ENCODE peak calls at places on chromosomes 7 and 10, in eight cellular contexts. M is CD8-positive, alpha-beta T cell; U is IMR-90; R is endodermal cell; B is hepatocyte; X is BE2C; D is esophagus muscularis mucosa; I is A673. V is an unnamed sample.

GRCh38 chr7:32670105-32670504 is 174.8 kb downstream of the AVL9 start:
- DNase-seq in M (no peak), U (peak; percentile 45), R (peak; percentile 59), B (peak; percentile 65), X (peak; percentile 74), D (no peak), I (peak; percentile 25), V (peak; percentile 70)

GRCh38 chr10:95246582-95247051 is 44.2 kb downstream of the PDLIM1 start:
- DNase-seq in M (peak; percentile 68), U (peak; percentile 81), R (peak; percentile 94), B (peak; percentile 91), X (peak; percentile 74), D (peak; percentile 94), I (peak; percentile 68), V (peak; percentile 64)

GRCh38 chr7:107332488-107333269 is 137.2 kb upstream of the GPR22 start:
- DNase-seq in M (no peak), U (no peak), R (no peak), B (no peak), X (no peak), D (no peak), I (no peak), V (no peak)

GRCh38 chr10:122487231-122487765 is 25.9 kb downstream of the HTRA1 start:
- DNase-seq in M (no peak), U (peak; percentile 78), R (no peak), B (no peak), X (peak; percentile 30), D (no peak), I (peak; percentile 37), V (peak; percentile 66)

GRCh38 chr10:79348640-79348988 is 1.3 kb downstream of the PPIF start:
- DNase-seq in M (no peak), U (no peak), R (no peak), B (no peak), X (no peak), D (no peak), I (no peak), V (no peak)

GRCh38 chr10:788796-789748 is 99.6 kb upstream of the DIP2C start:
- DNase-seq in M (no peak), U (peak; percentile 60), R (peak; percentile 91), B (peak; percentile 80), X (peak; percentile 85), D (peak; percentile 92), I (no peak), V (peak; percentile 36)

GRCh38 chr7:50679218-50680007 is 103.3 kb downstream of the GRB10 start:
- DNase-seq in M (no peak), U (peak; percentile 43), R (peak; percentile 36), B (peak; percentile 33), X (no peak), D (no peak), I (peak; percentile 55), V (peak; percentile 52)

GRCh38 chr10:1232164-1232911 is 176.2 kb downstream of the WDR37 start:
- DNase-seq in M (no peak), U (no peak), R (no peak), B (no peak), X (no peak), D (no peak), I (no peak), V (no peak)

GRCh38 chr7:137771679-137772078 is 75.1 kb downstream of the DGKI start:
- DNase-seq in M (no peak), U (peak; percentile 87), R (no peak), B (no peak), X (no peak), D (no peak), I (no peak), V (no peak)

GRCh38 chr10:49347827-49348226 is 48.1 kb downstream of the DRGX start:
- DNase-seq in M (no peak), U (no peak), R (no peak), B (no peak), X (no peak), D (peak; percentile 53), I (no peak), V (no peak)

GRCh38 chr7:70752794-70753241 is 379.1 kb upstream of the GALNT17 start:
- DNase-seq in M (no peak), U (peak; percentile 57), R (no peak), B (no peak), X (no peak), D (no peak), I (no peak), V (no peak)

GRCh38 chr7:108997479-108997878 is 427.8 kb downstream of the DNAJB9 start:
- DNase-seq in M (no peak), U (no peak), R (no peak), B (no peak), X (no peak), D (no peak), I (no peak), V (no peak)

GRCh38 chr10:69958232-69958902 is 94.3 kb upstream of the MACROH2A2 start:
- DNase-seq in M (no peak), U (peak; percentile 53), R (peak; percentile 73), B (peak; percentile 54), X (no peak), D (no peak), I (peak; percentile 79), V (peak; percentile 66)

GRCh38 chr10:29820890-29821398 is 186.2 kb upstream of the SVIL start:
- DNase-seq in M (no peak), U (no peak), R (no peak), B (no peak), X (no peak), D (no peak), I (no peak), V (no peak)

GRCh38 chr10:94403034-94403822 is 887 bp downstream of the TBC1D12 start:
- DNase-seq in M (peak; percentile 6), U (peak; percentile 67), R (peak; percentile 83), B (peak; percentile 74), X (peak; percentile 59), D (no peak), I (peak; percentile 45), V (peak; percentile 81)

GRCh38 chr7:23471090-23471859 is 984 bp upstream of the IGF2BP3 start:
- DNase-seq in M (peak; percentile 22), U (peak; percentile 68), R (peak; percentile 97), B (peak; percentile 92), X (peak; percentile 94), D (peak; percentile 77), I (peak; percentile 96), V (no peak)

GRCh38 chr7:136938476-136938875 is 70.0 kb downstream of the CHRM2 start:
- DNase-seq in M (no peak), U (no peak), R (no peak), B (no peak), X (no peak), D (no peak), I (no peak), V (no peak)

GRCh38 chr10:47361293-47361692 is 13.1 kb downstream of the RBP3 start:
- DNase-seq in M (no peak), U (peak; percentile 16), R (peak; percentile 93), B (peak; percentile 58), X (peak; percentile 64), D (no peak), I (peak; percentile 52), V (peak; percentile 34)

GRCh38 chr10:132840698-132841097 is 54.8 kb upstream of the NKX6-2 start:
- DNase-seq in M (no peak), U (no peak), R (no peak), B (no peak), X (no peak), D (no peak), I (no peak), V (no peak)

GRCh38 chr10:63713191-63714144 is 192.3 kb downstream of the REEP3 start:
- DNase-seq in M (no peak), U (peak; percentile 59), R (peak; percentile 96), B (peak; percentile 83), X (peak; percentile 89), D (no peak), I (peak; percentile 99), V (peak; percentile 48)

DNA sequence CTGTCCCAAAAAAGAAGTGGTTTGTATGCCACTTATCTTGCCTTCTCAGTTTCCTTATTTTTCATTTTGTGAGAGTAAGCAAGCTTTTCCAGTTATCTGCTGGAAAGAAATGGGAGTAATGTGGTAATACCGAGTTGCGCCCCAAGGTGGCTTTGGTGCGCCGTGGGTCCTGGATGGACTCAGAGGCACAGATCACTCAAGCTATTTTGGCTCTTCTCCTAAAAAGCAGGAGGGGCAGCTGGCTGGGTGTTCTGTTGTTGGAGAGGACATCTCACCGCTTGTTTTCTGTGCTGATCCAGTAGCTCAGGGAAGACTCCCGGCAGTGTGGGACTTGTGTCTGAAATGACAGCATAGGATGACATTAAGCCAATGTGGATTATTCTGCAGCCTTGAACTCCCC is 16.4 kb downstream of the PRKRIP1 start:
- DNase-seq in M (peak; percentile 63), U (peak; percentile 13), R (peak; percentile 83), B (no peak), X (peak; percentile 60), D (no peak), I (peak; percentile 55), V (no peak)
- TF ChIP-seq CTCF in M (peak; percentile 66), U (peak; percentile 19), R (peak; percentile 72), B (no peak), X (peak; percentile 60), D (peak; percentile 42), I (peak; percentile 46), V (peak; percentile 50)

DNA sequence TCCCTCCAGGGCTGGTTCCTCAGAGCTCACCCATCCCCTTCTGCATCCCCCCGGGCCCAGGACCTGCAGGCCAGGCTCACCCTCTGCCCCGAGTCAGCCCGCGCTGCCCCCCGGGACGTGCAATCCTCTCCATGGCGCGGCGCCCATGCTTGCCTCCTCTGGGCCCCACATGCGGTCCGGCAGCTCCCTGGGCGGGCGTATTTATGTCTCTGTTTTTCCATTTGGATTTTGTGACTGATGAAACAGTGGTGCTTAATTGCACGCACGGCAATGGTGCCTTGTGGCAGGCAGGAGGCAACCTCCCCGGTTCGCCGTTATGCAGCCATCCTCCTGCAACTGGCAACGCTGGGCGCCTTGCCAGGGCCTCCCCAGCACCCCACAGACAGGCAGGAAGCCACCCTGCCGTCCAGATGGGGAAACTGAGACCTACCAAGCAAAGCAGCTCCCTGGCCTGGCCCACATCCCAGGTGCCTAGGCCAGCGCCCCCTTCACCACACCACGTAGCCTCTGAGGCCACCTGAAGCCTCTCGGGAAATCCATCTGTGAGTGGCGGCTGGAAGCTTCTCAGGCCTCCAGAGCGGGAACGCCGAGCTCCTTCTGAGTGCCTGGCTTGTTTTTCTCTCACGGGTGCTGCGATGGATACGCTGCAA is 58.5 kb downstream of the UNCX start:
- DNase-seq in M (no peak), U (no peak), R (no peak), B (no peak), X (no peak), D (no peak), I (peak; percentile 70), V (no peak)
- H3K4me3 ChIP-seq in M (no peak overlapping the region), U (no peak overlapping the region), R (no peak overlapping the region), B (no peak overlapping the region), X (no peak overlapping the region), D (no peak overlapping the region), I (peak overlapping the region; percentile 39), V (no peak overlapping the region)

DNA sequence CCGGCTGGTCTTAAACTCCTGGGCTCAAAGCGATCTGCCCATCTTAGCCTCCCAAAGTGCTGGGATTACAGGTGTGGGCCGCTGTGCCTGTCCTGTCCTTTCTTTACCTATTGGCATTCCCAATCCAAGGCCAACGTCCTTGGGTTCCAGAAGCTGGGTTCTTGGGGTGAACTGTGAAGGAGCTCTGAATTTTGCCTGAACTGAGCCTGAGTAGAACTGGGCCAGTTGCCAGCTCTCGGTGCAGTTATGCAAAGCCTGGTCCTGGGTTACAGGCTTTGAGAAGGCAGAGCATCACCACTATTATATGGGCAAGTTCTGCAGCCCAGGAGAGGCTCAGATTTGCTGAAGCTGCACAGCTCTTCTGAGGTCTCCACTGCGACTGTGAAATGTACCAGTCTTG is 24.6 kb upstream of the SH2D4B start:
- DNase-seq in M (no peak), U (no peak), R (no peak), B (no peak), X (no peak), D (no peak), I (no peak), V (no peak)
- H3K36me3 ChIP-seq in M (peaks cover 79% of the 10 kb centered on the region), U (peaks cover 50% of the 10 kb centered on the region), R (peaks cover 94% of the 10 kb centered on the region), B (peaks cover 11% of the 10 kb centered on the region), X (no peaks in the 10 kb centered on the region), D (peaks cover 89% of the 10 kb centered on the region), I (peaks cover 28% of the 10 kb centered on the region), V (peaks cover 39% of the 10 kb centered on the region)

GRCh38 chr10:11881477-11882417 is 58.6 kb downstream of the PROSER2 start:
- DNase-seq in M (no peak), U (peak; percentile 23), R (peak; percentile 82), B (peak; percentile 66), X (no peak), D (no peak), I (no peak), V (peak; percentile 96)
- TF ChIP-seq CTCF in M (no peak), U (no peak), R (peak; percentile 73), B (peak; percentile 6), X (no peak), D (no peak), I (no peak), V (no peak)